ENCODE peak calls at places on chromosome X, in four cellular contexts. One of them, this sample, is unnamed. For H3K9me3, the result is how much of the 10 kb centered on the place peaks cover.

GRCh38 chrX:40727599-40728252 is 7.6 kb downstream of the MED14 start:
- DNase-seq in cardiac muscle cell: peak
- DNase-seq in upper lobe of right lung: no peak
- DNase-seq in Peyer's patch: no peak
- DNase-seq in this sample: peak

GRCh38 chrX:39638526-39638925 is 459.2 kb downstream of the BCOR start:
- DNase-seq in Peyer's patch: no peak
- DNase-seq in cardiac muscle cell: no peak
- DNase-seq in upper lobe of right lung: no peak
- DNase-seq in this sample: no peak

GRCh38 chrX:38117485-38117884 is 103.2 kb downstream of the SRPX start:
- DNase-seq in cardiac muscle cell: peak
- DNase-seq in Peyer's patch: no peak
- DNase-seq in upper lobe of right lung: no peak
- DNase-seq in this sample: peak

GRCh38 chrX:2875798-2876399 is 47.2 kb downstream of the GYG2 start:
- DNase-seq in cardiac muscle cell: peak
- DNase-seq in upper lobe of right lung: no peak
- DNase-seq in Peyer's patch: no peak
- DNase-seq in this sample: no peak

GRCh38 chrX:20254712-20255299 is 11.9 kb downstream of the RPS6KA3 start:
- DNase-seq in Peyer's patch: no peak
- DNase-seq in cardiac muscle cell: peak
- DNase-seq in upper lobe of right lung: no peak
- DNase-seq in this sample: no peak

GRCh38 chrX:39850630-39851152 is 247.1 kb downstream of the BCOR start:
- DNase-seq in cardiac muscle cell: peak
- DNase-seq in upper lobe of right lung: no peak
- DNase-seq in Peyer's patch: no peak
- DNase-seq in this sample: no peak

GRCh38 chrX:105837227-105837626 is 14.9 kb downstream of the NRK start:
- DNase-seq in Peyer's patch: no peak
- DNase-seq in cardiac muscle cell: peak
- DNase-seq in upper lobe of right lung: no peak
- DNase-seq in this sample: peak

GRCh38 chrX:49153467-49153866 is 9.1 kb upstream of the MAGIX start:
- DNase-seq in Peyer's patch: no peak
- DNase-seq in cardiac muscle cell: no peak
- DNase-seq in upper lobe of right lung: no peak
- DNase-seq in this sample: no peak

GRCh38 chrX:151902813-151903591 is 9.7 kb upstream of the MAGEA4 start:
- DNase-seq in upper lobe of right lung: no peak
- DNase-seq in Peyer's patch: peak
- DNase-seq in cardiac muscle cell: peak
- DNase-seq in this sample: peak

GRCh38 chrX:87425618-87426017 is 92.0 kb upstream of the KLHL4 start:
- DNase-seq in Peyer's patch: no peak
- DNase-seq in cardiac muscle cell: no peak
- DNase-seq in upper lobe of right lung: no peak
- DNase-seq in this sample: no peak

GRCh38 chrX:135396109-135396508 is 25.6 kb upstream of the SMIM10L2A start:
- DNase-seq in cardiac muscle cell: no peak
- DNase-seq in Peyer's patch: no peak
- DNase-seq in upper lobe of right lung: no peak
- DNase-seq in this sample: peak

GRCh38 chrX:18271725-18272124 is 51.0 kb upstream of the BEND2 start:
- DNase-seq in cardiac muscle cell: no peak
- DNase-seq in upper lobe of right lung: no peak
- DNase-seq in Peyer's patch: no peak
- DNase-seq in this sample: no peak

GRCh38 chrX:128975716-128976115 is 547.6 kb downstream of the SMARCA1 start:
- DNase-seq in Peyer's patch: peak
- DNase-seq in upper lobe of right lung: no peak
- DNase-seq in cardiac muscle cell: peak
- DNase-seq in this sample: no peak

GRCh38 chrX:65997978-65998717 is 41.7 kb downstream of the VSIG4 start:
- DNase-seq in cardiac muscle cell: no peak
- DNase-seq in Peyer's patch: no peak
- DNase-seq in upper lobe of right lung: no peak
- DNase-seq in this sample: no peak

GRCh38 chrX:150989420-150989819 is 6.3 kb downstream of the HMGB3 start:
- DNase-seq in Peyer's patch: no peak
- DNase-seq in cardiac muscle cell: no peak
- DNase-seq in upper lobe of right lung: no peak
- DNase-seq in this sample: no peak

GRCh38 chrX:101642086-101642485 is 17.6 kb downstream of the ARMCX2 start:
- DNase-seq in upper lobe of right lung: no peak
- DNase-seq in cardiac muscle cell: no peak
- DNase-seq in Peyer's patch: no peak
- DNase-seq in this sample: no peak

GRCh38 chrX:8245411-8245810 is 74.3 kb upstream of the VCX2 start:
- DNase-seq in cardiac muscle cell: no peak
- DNase-seq in Peyer's patch: no peak
- DNase-seq in upper lobe of right lung: no peak
- DNase-seq in this sample: no peak

GRCh38 chrX:39814391-39814790 is 283.4 kb downstream of the BCOR start:
- DNase-seq in upper lobe of right lung: no peak
- DNase-seq in Peyer's patch: peak
- DNase-seq in cardiac muscle cell: peak
- DNase-seq in this sample: no peak

GRCh38 chrX:74351760-74352159 is 47.8 kb downstream of the ZCCHC13 start:
- DNase-seq in Peyer's patch: no peak
- DNase-seq in upper lobe of right lung: no peak
- DNase-seq in cardiac muscle cell: peak
- DNase-seq in this sample: no peak

GRCh38 chrX:43702079-43702524 is 46.0 kb downstream of the MAOA start:
- DNase-seq in upper lobe of right lung: no peak
- DNase-seq in Peyer's patch: no peak
- DNase-seq in cardiac muscle cell: no peak
- DNase-seq in this sample: no peak

GRCh38 chrX:35098419-35098818 is 155.8 kb downstream of the FAM47B start:
- DNase-seq in upper lobe of right lung: no peak
- DNase-seq in Peyer's patch: no peak
- DNase-seq in cardiac muscle cell: peak
- DNase-seq in this sample: no peak

GRCh38 chrX:43702660-43703059 is 46.6 kb downstream of the MAOA start:
- DNase-seq in Peyer's patch: no peak
- DNase-seq in upper lobe of right lung: no peak
- DNase-seq in cardiac muscle cell: no peak
- DNase-seq in this sample: no peak

GRCh38 chrX:144715356-144715755 is 531.9 kb upstream of the SPANXN1 start:
- DNase-seq in Peyer's patch: no peak
- DNase-seq in cardiac muscle cell: no peak
- DNase-seq in upper lobe of right lung: no peak
- DNase-seq in this sample: no peak

GRCh38 chrX:20620301-20620700 is 353.6 kb upstream of the RPS6KA3 start:
- DNase-seq in upper lobe of right lung: no peak
- DNase-seq in cardiac muscle cell: no peak
- DNase-seq in Peyer's patch: no peak
- DNase-seq in this sample: peak

GRCh38 chrX:57289089-57289488 is 2.6 kb downstream of the FAAH2 start:
- DNase-seq in Peyer's patch: no peak
- DNase-seq in cardiac muscle cell: no peak
- DNase-seq in upper lobe of right lung: no peak
- DNase-seq in this sample: no peak

GRCh38 chrX:134821370-134821769 is 163.1 kb upstream of the PLAC1 start:
- DNase-seq in upper lobe of right lung: no peak
- DNase-seq in Peyer's patch: no peak
- DNase-seq in cardiac muscle cell: peak
- DNase-seq in this sample: no peak

GRCh38 chrX:10574663-10575062 is 45.7 kb downstream of the MID1 start:
- DNase-seq in upper lobe of right lung: no peak
- DNase-seq in Peyer's patch: no peak
- DNase-seq in cardiac muscle cell: peak
- DNase-seq in this sample: peak

GRCh38 chrX:108167211-108167872 is 75.8 kb downstream of the ATG4A start:
- DNase-seq in Peyer's patch: no peak
- DNase-seq in cardiac muscle cell: peak
- DNase-seq in upper lobe of right lung: no peak
- DNase-seq in this sample: peak

GRCh38 chrX:39445336-39445735 is 644.1 kb downstream of the MID1IP1 start:
- DNase-seq in cardiac muscle cell: peak
- DNase-seq in upper lobe of right lung: no peak
- DNase-seq in Peyer's patch: peak
- DNase-seq in this sample: no peak

GRCh38 chrX:49673394-49673793 is 22.4 kb downstream of the PAGE1 start:
- DNase-seq in Peyer's patch: no peak
- DNase-seq in upper lobe of right lung: no peak
- DNase-seq in cardiac muscle cell: no peak
- DNase-seq in this sample: no peak

GRCh38 chrX:153460826-153461225 is 9.6 kb downstream of the HAUS7 start:
- DNase-seq in upper lobe of right lung: no peak
- DNase-seq in cardiac muscle cell: peak
- DNase-seq in Peyer's patch: peak
- DNase-seq in this sample: peak

GRCh38 chrX:531611-531936 is 99.0 kb upstream of the SHOX start:
- DNase-seq in cardiac muscle cell: no peak
- DNase-seq in upper lobe of right lung: peak
- DNase-seq in Peyer's patch: no peak
- DNase-seq in this sample: no peak

GRCh38 chrX:25754399-25754798 is 383.7 kb upstream of the MAGEB18 start:
- DNase-seq in upper lobe of right lung: no peak
- DNase-seq in Peyer's patch: no peak
- DNase-seq in cardiac muscle cell: no peak
- DNase-seq in this sample: no peak

GRCh38 chrX:31038585-31039326 is 33.1 kb downstream of the FTHL17 start:
- DNase-seq in Peyer's patch: peak
- DNase-seq in upper lobe of right lung: no peak
- DNase-seq in cardiac muscle cell: peak
- DNase-seq in this sample: no peak

GRCh38 chrX:12814434-12814833 is 23.2 kb downstream of the PRPS2 start:
- DNase-seq in Peyer's patch: peak
- DNase-seq in cardiac muscle cell: peak
- DNase-seq in upper lobe of right lung: no peak
- DNase-seq in this sample: no peak

GRCh38 chrX:119238557-119238956 is 2.5 kb downstream of the PGRMC1 start:
- DNase-seq in upper lobe of right lung: no peak
- DNase-seq in cardiac muscle cell: peak
- DNase-seq in Peyer's patch: no peak
- DNase-seq in this sample: no peak
- H3K4me3 ChIP-seq in upper lobe of right lung: no peak
- H3K4me3 ChIP-seq in cardiac muscle cell: peak
- H3K4me3 ChIP-seq in Peyer's patch: no peak
- H3K4me3 ChIP-seq in this sample: peak

GRCh38 chrX:82038793-82039192 is 836.9 kb downstream of the SH3BGRL start:
- DNase-seq in cardiac muscle cell: no peak
- DNase-seq in upper lobe of right lung: no peak
- DNase-seq in Peyer's patch: no peak
- DNase-seq in this sample: no peak

DNA sequence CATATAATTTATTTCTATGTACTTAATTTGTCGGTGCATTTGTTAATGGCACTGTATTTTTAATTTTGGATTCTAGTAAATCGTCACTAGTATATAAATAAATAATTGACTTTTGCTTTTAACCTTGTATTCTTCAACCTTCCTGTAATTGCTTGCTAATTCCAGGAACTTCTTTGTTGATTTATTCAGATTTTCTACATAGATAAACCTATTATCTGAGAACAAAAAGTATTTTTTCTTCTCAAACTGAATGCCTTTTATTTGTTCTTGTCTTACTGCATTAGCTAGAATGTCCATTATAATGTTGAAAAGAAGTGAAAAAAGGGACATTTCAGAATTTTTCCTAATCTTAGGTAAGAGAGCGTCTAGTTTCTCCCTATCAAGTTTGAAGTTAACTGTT is 839.1 kb downstream of the SH3BGRL start:
- DNase-seq in upper lobe of right lung: no peak
- DNase-seq in Peyer's patch: no peak
- DNase-seq in cardiac muscle cell: no peak
- DNase-seq in this sample: no peak
- H3K9me3 ChIP-seq in upper lobe of right lung: under half
- H3K9me3 ChIP-seq in Peyer's patch: under half
- H3K9me3 ChIP-seq in cardiac muscle cell: under half
- H3K9me3 ChIP-seq in this sample: under half

GRCh38 chrX:78140206-78140605 is 756 bp upstream of the TAF9B start:
- DNase-seq in upper lobe of right lung: no peak
- DNase-seq in Peyer's patch: no peak
- DNase-seq in cardiac muscle cell: no peak
- DNase-seq in this sample: no peak
- H3K4me3 ChIP-seq in upper lobe of right lung: peak
- H3K4me3 ChIP-seq in Peyer's patch: no peak
- H3K4me3 ChIP-seq in cardiac muscle cell: no peak
- H3K4me3 ChIP-seq in this sample: peak

DNA sequence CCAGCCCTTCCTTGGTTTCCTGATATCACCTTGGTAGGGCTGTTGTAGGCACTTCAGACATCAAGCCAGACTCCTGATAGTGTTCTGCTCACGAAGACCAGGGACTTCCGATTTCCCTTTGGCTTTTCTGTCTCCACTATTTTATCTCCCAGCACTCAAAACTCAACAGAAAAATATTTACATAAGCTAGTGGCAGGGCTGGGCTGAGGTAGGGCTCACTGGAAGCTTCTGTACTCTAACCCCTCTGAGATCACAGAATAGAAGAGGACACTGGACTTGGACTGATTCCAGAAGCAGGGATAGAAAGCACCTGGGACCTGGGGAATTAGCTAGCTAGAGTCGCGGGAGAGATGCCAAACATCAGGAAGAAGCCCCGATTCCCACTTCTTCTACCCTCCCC is 34.3 kb upstream of the EFNB1 start:
- DNase-seq in Peyer's patch: no peak
- DNase-seq in cardiac muscle cell: no peak
- DNase-seq in upper lobe of right lung: no peak
- DNase-seq in this sample: no peak
- H3K9me3 ChIP-seq in Peyer's patch: under half
- H3K9me3 ChIP-seq in cardiac muscle cell: under half
- H3K9me3 ChIP-seq in upper lobe of right lung: under half
- H3K9me3 ChIP-seq in this sample: under half

GRCh38 chrX:64206556-64207162 is 1.2 kb upstream of the AMER1 start:
- DNase-seq in Peyer's patch: no peak
- DNase-seq in cardiac muscle cell: peak
- DNase-seq in upper lobe of right lung: peak
- DNase-seq in this sample: no peak
- H3K4me3 ChIP-seq in Peyer's patch: peak
- H3K4me3 ChIP-seq in cardiac muscle cell: peak
- H3K4me3 ChIP-seq in upper lobe of right lung: peak
- H3K4me3 ChIP-seq in this sample: peak

This sample was measured in MG63.